ENCODE peak calls at places on chromosome 5, in nine cellular contexts. One of them, this sample, is unnamed.

GRCh38 chr5:16510123-16510522 is 44.5 kb upstream of the ZNF622 start:
- DNase-seq in heart right ventricle: no peak
- DNase-seq in activated T-cell treated with anti-CD3 and anti-CD28 coated beads for 1 hour: no peak
- DNase-seq in HFF-Myc: no peak
- DNase-seq in NCI-H1417: no peak
- DNase-seq in T-helper 2 cell: no peak
- DNase-seq in GM23248: no peak
- DNase-seq in NCI-H2029 treated with DMSO at 0.1 percent for 48 hours: no peak
- DNase-seq in germinal center: no peak
- DNase-seq in this sample: no peak

GRCh38 chr5:150779397-150780179 is 1.0 kb downstream of the SMIM3 start:
- DNase-seq in activated T-cell treated with anti-CD3 and anti-CD28 coated beads for 1 hour: no peak
- DNase-seq in NCI-H2029 treated with DMSO at 0.1 percent for 48 hours: no peak
- DNase-seq in GM23248: peak
- DNase-seq in NCI-H1417: no peak
- DNase-seq in germinal center: no peak
- DNase-seq in heart right ventricle: no peak
- DNase-seq in HFF-Myc: no peak
- DNase-seq in T-helper 2 cell: no peak
- DNase-seq in this sample: no peak

GRCh38 chr5:180161420-180162303 is 47.3 kb downstream of the RASGEF1C start:
- DNase-seq in germinal center: no peak
- DNase-seq in NCI-H2029 treated with DMSO at 0.1 percent for 48 hours: no peak
- DNase-seq in T-helper 2 cell: no peak
- DNase-seq in GM23248: no peak
- DNase-seq in HFF-Myc: no peak
- DNase-seq in heart right ventricle: no peak
- DNase-seq in activated T-cell treated with anti-CD3 and anti-CD28 coated beads for 1 hour: no peak
- DNase-seq in NCI-H1417: peak
- DNase-seq in this sample: no peak

GRCh38 chr5:119864286-119864685 is 234.9 kb downstream of the FAM170A start:
- DNase-seq in activated T-cell treated with anti-CD3 and anti-CD28 coated beads for 1 hour: no peak
- DNase-seq in heart right ventricle: no peak
- DNase-seq in T-helper 2 cell: no peak
- DNase-seq in NCI-H1417: no peak
- DNase-seq in germinal center: no peak
- DNase-seq in HFF-Myc: no peak
- DNase-seq in NCI-H2029 treated with DMSO at 0.1 percent for 48 hours: no peak
- DNase-seq in GM23248: peak
- DNase-seq in this sample: no peak

GRCh38 chr5:160555836-160556660 is 134.4 kb downstream of the PTTG1 start:
- DNase-seq in activated T-cell treated with anti-CD3 and anti-CD28 coated beads for 1 hour: no peak
- DNase-seq in NCI-H2029 treated with DMSO at 0.1 percent for 48 hours: no peak
- DNase-seq in germinal center: no peak
- DNase-seq in NCI-H1417: peak
- DNase-seq in HFF-Myc: no peak
- DNase-seq in GM23248: peak
- DNase-seq in heart right ventricle: no peak
- DNase-seq in T-helper 2 cell: no peak
- DNase-seq in this sample: no peak

GRCh38 chr5:22615964-22616363 is 237.2 kb downstream of the CDH12 start:
- DNase-seq in NCI-H2029 treated with DMSO at 0.1 percent for 48 hours: no peak
- DNase-seq in germinal center: no peak
- DNase-seq in GM23248: no peak
- DNase-seq in activated T-cell treated with anti-CD3 and anti-CD28 coated beads for 1 hour: no peak
- DNase-seq in HFF-Myc: no peak
- DNase-seq in T-helper 2 cell: no peak
- DNase-seq in heart right ventricle: no peak
- DNase-seq in NCI-H1417: no peak
- DNase-seq in this sample: no peak

GRCh38 chr5:52710972-52711596 is 76.6 kb upstream of the ITGA1 start:
- DNase-seq in GM23248: peak
- DNase-seq in heart right ventricle: no peak
- DNase-seq in NCI-H1417: no peak
- DNase-seq in germinal center: no peak
- DNase-seq in T-helper 2 cell: no peak
- DNase-seq in HFF-Myc: no peak
- DNase-seq in NCI-H2029 treated with DMSO at 0.1 percent for 48 hours: no peak
- DNase-seq in activated T-cell treated with anti-CD3 and anti-CD28 coated beads for 1 hour: no peak
- DNase-seq in this sample: no peak

GRCh38 chr5:73642296-73642695 is 16.3 kb downstream of the ARHGEF28 start:
- DNase-seq in activated T-cell treated with anti-CD3 and anti-CD28 coated beads for 1 hour: no peak
- DNase-seq in HFF-Myc: no peak
- DNase-seq in heart right ventricle: no peak
- DNase-seq in NCI-H2029 treated with DMSO at 0.1 percent for 48 hours: no peak
- DNase-seq in T-helper 2 cell: no peak
- DNase-seq in germinal center: no peak
- DNase-seq in NCI-H1417: no peak
- DNase-seq in GM23248: no peak
- DNase-seq in this sample: no peak

GRCh38 chr5:67160985-67161384 is 35.6 kb downstream of the CD180 start:
- DNase-seq in NCI-H2029 treated with DMSO at 0.1 percent for 48 hours: no peak
- DNase-seq in activated T-cell treated with anti-CD3 and anti-CD28 coated beads for 1 hour: peak
- DNase-seq in T-helper 2 cell: no peak
- DNase-seq in NCI-H1417: no peak
- DNase-seq in germinal center: no peak
- DNase-seq in GM23248: peak
- DNase-seq in heart right ventricle: no peak
- DNase-seq in HFF-Myc: no peak
- DNase-seq in this sample: no peak

GRCh38 chr5:103532116-103532734 is 30.4 kb downstream of the NUDT12 start:
- DNase-seq in activated T-cell treated with anti-CD3 and anti-CD28 coated beads for 1 hour: no peak
- DNase-seq in germinal center: no peak
- DNase-seq in NCI-H1417: no peak
- DNase-seq in HFF-Myc: no peak
- DNase-seq in heart right ventricle: no peak
- DNase-seq in T-helper 2 cell: no peak
- DNase-seq in GM23248: peak
- DNase-seq in NCI-H2029 treated with DMSO at 0.1 percent for 48 hours: no peak
- DNase-seq in this sample: no peak

GRCh38 chr5:68441309-68441708 is 225.8 kb downstream of the PIK3R1 start:
- DNase-seq in T-helper 2 cell: peak
- DNase-seq in activated T-cell treated with anti-CD3 and anti-CD28 coated beads for 1 hour: no peak
- DNase-seq in GM23248: no peak
- DNase-seq in NCI-H1417: no peak
- DNase-seq in germinal center: no peak
- DNase-seq in HFF-Myc: no peak
- DNase-seq in heart right ventricle: no peak
- DNase-seq in NCI-H2029 treated with DMSO at 0.1 percent for 48 hours: no peak
- DNase-seq in this sample: no peak

GRCh38 chr5:110055301-110055700 is 365.6 kb downstream of the MAN2A1 start:
- DNase-seq in germinal center: no peak
- DNase-seq in activated T-cell treated with anti-CD3 and anti-CD28 coated beads for 1 hour: no peak
- DNase-seq in heart right ventricle: no peak
- DNase-seq in NCI-H2029 treated with DMSO at 0.1 percent for 48 hours: no peak
- DNase-seq in HFF-Myc: no peak
- DNase-seq in GM23248: peak
- DNase-seq in NCI-H1417: no peak
- DNase-seq in T-helper 2 cell: no peak
- DNase-seq in this sample: no peak

GRCh38 chr5:123428521-123429220 is 5.5 kb upstream of the CEP120 start:
- DNase-seq in NCI-H2029 treated with DMSO at 0.1 percent for 48 hours: no peak
- DNase-seq in heart right ventricle: no peak
- DNase-seq in germinal center: no peak
- DNase-seq in GM23248: no peak
- DNase-seq in NCI-H1417: no peak
- DNase-seq in activated T-cell treated with anti-CD3 and anti-CD28 coated beads for 1 hour: no peak
- DNase-seq in T-helper 2 cell: no peak
- DNase-seq in HFF-Myc: no peak
- DNase-seq in this sample: no peak

GRCh38 chr5:2031581-2031980 is 148.9 kb upstream of the IRX4 start:
- DNase-seq in NCI-H2029 treated with DMSO at 0.1 percent for 48 hours: no peak
- DNase-seq in T-helper 2 cell: no peak
- DNase-seq in heart right ventricle: no peak
- DNase-seq in NCI-H1417: no peak
- DNase-seq in HFF-Myc: no peak
- DNase-seq in GM23248: no peak
- DNase-seq in germinal center: no peak
- DNase-seq in activated T-cell treated with anti-CD3 and anti-CD28 coated beads for 1 hour: no peak
- DNase-seq in this sample: no peak

GRCh38 chr5:1176473-1177391 is 24.7 kb upstream of the SLC6A19 start:
- DNase-seq in activated T-cell treated with anti-CD3 and anti-CD28 coated beads for 1 hour: no peak
- DNase-seq in NCI-H1417: peak
- DNase-seq in NCI-H2029 treated with DMSO at 0.1 percent for 48 hours: no peak
- DNase-seq in T-helper 2 cell: no peak
- DNase-seq in HFF-Myc: no peak
- DNase-seq in heart right ventricle: peak
- DNase-seq in germinal center: no peak
- DNase-seq in GM23248: no peak
- DNase-seq in this sample: no peak

GRCh38 chr5:172074896-172075295 is 68.5 kb upstream of the FBXW11 start:
- DNase-seq in activated T-cell treated with anti-CD3 and anti-CD28 coated beads for 1 hour: no peak
- DNase-seq in germinal center: no peak
- DNase-seq in T-helper 2 cell: no peak
- DNase-seq in HFF-Myc: no peak
- DNase-seq in heart right ventricle: no peak
- DNase-seq in GM23248: no peak
- DNase-seq in NCI-H1417: no peak
- DNase-seq in NCI-H2029 treated with DMSO at 0.1 percent for 48 hours: no peak
- DNase-seq in this sample: no peak

GRCh38 chr5:124661317-124662141 is 84.9 kb downstream of the ZNF608 start:
- DNase-seq in NCI-H1417: peak
- DNase-seq in HFF-Myc: no peak
- DNase-seq in activated T-cell treated with anti-CD3 and anti-CD28 coated beads for 1 hour: no peak
- DNase-seq in GM23248: peak
- DNase-seq in NCI-H2029 treated with DMSO at 0.1 percent for 48 hours: peak
- DNase-seq in T-helper 2 cell: no peak
- DNase-seq in germinal center: no peak
- DNase-seq in heart right ventricle: no peak
- DNase-seq in this sample: no peak

GRCh38 chr5:171577042-171577441 is 157.6 kb downstream of the FGF18 start:
- DNase-seq in T-helper 2 cell: no peak
- DNase-seq in activated T-cell treated with anti-CD3 and anti-CD28 coated beads for 1 hour: no peak
- DNase-seq in NCI-H2029 treated with DMSO at 0.1 percent for 48 hours: no peak
- DNase-seq in NCI-H1417: no peak
- DNase-seq in GM23248: no peak
- DNase-seq in HFF-Myc: no peak
- DNase-seq in germinal center: no peak
- DNase-seq in heart right ventricle: no peak
- DNase-seq in this sample: no peak

GRCh38 chr5:95155888-95156287 is 129.0 kb downstream of the MCTP1 start:
- DNase-seq in heart right ventricle: no peak
- DNase-seq in activated T-cell treated with anti-CD3 and anti-CD28 coated beads for 1 hour: no peak
- DNase-seq in T-helper 2 cell: no peak
- DNase-seq in NCI-H1417: no peak
- DNase-seq in GM23248: no peak
- DNase-seq in germinal center: no peak
- DNase-seq in HFF-Myc: no peak
- DNase-seq in NCI-H2029 treated with DMSO at 0.1 percent for 48 hours: no peak
- DNase-seq in this sample: no peak

GRCh38 chr5:95644351-95645042 is 2.1 kb upstream of the RFESD start:
- DNase-seq in HFF-Myc: no peak
- DNase-seq in activated T-cell treated with anti-CD3 and anti-CD28 coated beads for 1 hour: peak
- DNase-seq in heart right ventricle: no peak
- DNase-seq in T-helper 2 cell: peak
- DNase-seq in NCI-H2029 treated with DMSO at 0.1 percent for 48 hours: peak
- DNase-seq in GM23248: peak
- DNase-seq in NCI-H1417: peak
- DNase-seq in germinal center: peak
- DNase-seq in this sample: no peak

GRCh38 chr5:8060235-8061139 is 191.5 kb downstream of the MTRR start:
- DNase-seq in HFF-Myc: no peak
- DNase-seq in heart right ventricle: no peak
- DNase-seq in T-helper 2 cell: no peak
- DNase-seq in NCI-H1417: peak
- DNase-seq in NCI-H2029 treated with DMSO at 0.1 percent for 48 hours: no peak
- DNase-seq in germinal center: peak
- DNase-seq in GM23248: no peak
- DNase-seq in activated T-cell treated with anti-CD3 and anti-CD28 coated beads for 1 hour: no peak
- DNase-seq in this sample: no peak

GRCh38 chr5:39447968-39448367 is 23.2 kb upstream of the DAB2 start:
- DNase-seq in GM23248: peak
- DNase-seq in germinal center: no peak
- DNase-seq in NCI-H1417: no peak
- DNase-seq in T-helper 2 cell: no peak
- DNase-seq in NCI-H2029 treated with DMSO at 0.1 percent for 48 hours: no peak
- DNase-seq in HFF-Myc: no peak
- DNase-seq in heart right ventricle: no peak
- DNase-seq in activated T-cell treated with anti-CD3 and anti-CD28 coated beads for 1 hour: no peak
- DNase-seq in this sample: no peak

GRCh38 chr5:36585696-36586095 is 20.7 kb upstream of the SLC1A3 start:
- DNase-seq in NCI-H2029 treated with DMSO at 0.1 percent for 48 hours: no peak
- DNase-seq in T-helper 2 cell: no peak
- DNase-seq in germinal center: no peak
- DNase-seq in HFF-Myc: no peak
- DNase-seq in GM23248: no peak
- DNase-seq in activated T-cell treated with anti-CD3 and anti-CD28 coated beads for 1 hour: no peak
- DNase-seq in heart right ventricle: no peak
- DNase-seq in NCI-H1417: no peak
- DNase-seq in this sample: no peak

GRCh38 chr5:140182075-140182709 is 7.2 kb downstream of the CYSTM1 start:
- DNase-seq in T-helper 2 cell: no peak
- DNase-seq in NCI-H2029 treated with DMSO at 0.1 percent for 48 hours: no peak
- DNase-seq in activated T-cell treated with anti-CD3 and anti-CD28 coated beads for 1 hour: no peak
- DNase-seq in GM23248: peak
- DNase-seq in germinal center: no peak
- DNase-seq in heart right ventricle: no peak
- DNase-seq in HFF-Myc: no peak
- DNase-seq in NCI-H1417: no peak
- DNase-seq in this sample: no peak

GRCh38 chr5:77991084-77991483 is 214.9 kb upstream of the TBCA start:
- DNase-seq in NCI-H2029 treated with DMSO at 0.1 percent for 48 hours: no peak
- DNase-seq in GM23248: no peak
- DNase-seq in T-helper 2 cell: no peak
- DNase-seq in germinal center: no peak
- DNase-seq in NCI-H1417: no peak
- DNase-seq in heart right ventricle: no peak
- DNase-seq in activated T-cell treated with anti-CD3 and anti-CD28 coated beads for 1 hour: no peak
- DNase-seq in HFF-Myc: no peak
- DNase-seq in this sample: no peak

GRCh38 chr5:65758546-65759144 is 36.6 kb downstream of the NLN start:
- DNase-seq in NCI-H2029 treated with DMSO at 0.1 percent for 48 hours: no peak
- DNase-seq in heart right ventricle: no peak
- DNase-seq in activated T-cell treated with anti-CD3 and anti-CD28 coated beads for 1 hour: no peak
- DNase-seq in GM23248: no peak
- DNase-seq in HFF-Myc: no peak
- DNase-seq in germinal center: no peak
- DNase-seq in T-helper 2 cell: no peak
- DNase-seq in NCI-H1417: no peak
- DNase-seq in this sample: no peak

GRCh38 chr5:172299916-172300439 is 16.4 kb upstream of the UBTD2 start:
- DNase-seq in NCI-H1417: no peak
- DNase-seq in NCI-H2029 treated with DMSO at 0.1 percent for 48 hours: no peak
- DNase-seq in HFF-Myc: no peak
- DNase-seq in germinal center: no peak
- DNase-seq in activated T-cell treated with anti-CD3 and anti-CD28 coated beads for 1 hour: no peak
- DNase-seq in GM23248: peak
- DNase-seq in T-helper 2 cell: no peak
- DNase-seq in heart right ventricle: no peak
- DNase-seq in this sample: no peak

GRCh38 chr5:149940941-149941644 is 3.5 kb downstream of the PDE6A start:
- DNase-seq in heart right ventricle: no peak
- DNase-seq in germinal center: no peak
- DNase-seq in NCI-H2029 treated with DMSO at 0.1 percent for 48 hours: no peak
- DNase-seq in activated T-cell treated with anti-CD3 and anti-CD28 coated beads for 1 hour: no peak
- DNase-seq in NCI-H1417: no peak
- DNase-seq in GM23248: no peak
- DNase-seq in T-helper 2 cell: no peak
- DNase-seq in HFF-Myc: no peak
- DNase-seq in this sample: no peak

GRCh38 chr5:172696171-172696849 is 55.2 kb downstream of the NEURL1B start:
- DNase-seq in NCI-H1417: no peak
- DNase-seq in HFF-Myc: no peak
- DNase-seq in T-helper 2 cell: no peak
- DNase-seq in germinal center: no peak
- DNase-seq in heart right ventricle: peak
- DNase-seq in activated T-cell treated with anti-CD3 and anti-CD28 coated beads for 1 hour: no peak
- DNase-seq in GM23248: no peak
- DNase-seq in NCI-H2029 treated with DMSO at 0.1 percent for 48 hours: no peak
- DNase-seq in this sample: no peak

GRCh38 chr5:133861161-133861737 is 107.2 kb downstream of the C5orf15 start:
- DNase-seq in NCI-H2029 treated with DMSO at 0.1 percent for 48 hours: no peak
- DNase-seq in HFF-Myc: no peak
- DNase-seq in germinal center: peak
- DNase-seq in T-helper 2 cell: no peak
- DNase-seq in heart right ventricle: no peak
- DNase-seq in GM23248: no peak
- DNase-seq in activated T-cell treated with anti-CD3 and anti-CD28 coated beads for 1 hour: no peak
- DNase-seq in NCI-H1417: no peak
- DNase-seq in this sample: no peak

GRCh38 chr5:157271740-157272271 is 5.9 kb downstream of the CYFIP2 start:
- DNase-seq in heart right ventricle: no peak
- DNase-seq in GM23248: no peak
- DNase-seq in NCI-H2029 treated with DMSO at 0.1 percent for 48 hours: peak
- DNase-seq in HFF-Myc: no peak
- DNase-seq in NCI-H1417: no peak
- DNase-seq in activated T-cell treated with anti-CD3 and anti-CD28 coated beads for 1 hour: peak
- DNase-seq in germinal center: peak
- DNase-seq in T-helper 2 cell: peak
- DNase-seq in this sample: no peak